ENCODE peak calls at places on chromosomes 11 and 22, in seven cellular contexts. One of them, this sample, is unnamed. For H3K4me1, the result is how much of the 10 kb centered on the place peaks cover.

GRCh38 chr22:38309614-38310517 is 7.4 kb downstream of the CSNK1E start:
- DNase-seq in H9: no peak
- DNase-seq in suprapubic skin: no peak
- DNase-seq in PC-3: no peak
- DNase-seq in cardiac muscle cell: no peak
- DNase-seq in heart right ventricle: no peak
- DNase-seq in Peyer's patch: no peak
- DNase-seq in this sample: no peak

GRCh38 chr11:28760676-28761390 is 652.6 kb downstream of the METTL15 start:
- DNase-seq in H9: no peak
- DNase-seq in suprapubic skin: no peak
- DNase-seq in PC-3: peak
- DNase-seq in cardiac muscle cell: no peak
- DNase-seq in heart right ventricle: no peak
- DNase-seq in Peyer's patch: no peak
- DNase-seq in this sample: no peak

GRCh38 chr11:130650456-130651068 is 202.1 kb downstream of the ADAMTS15 start:
- DNase-seq in H9: no peak
- DNase-seq in suprapubic skin: no peak
- DNase-seq in PC-3: no peak
- DNase-seq in cardiac muscle cell: no peak
- DNase-seq in heart right ventricle: no peak
- DNase-seq in Peyer's patch: no peak
- DNase-seq in this sample: no peak

GRCh38 chr11:99952816-99953215 is 734.3 kb upstream of the ARHGAP42 start:
- DNase-seq in H9: no peak
- DNase-seq in suprapubic skin: no peak
- DNase-seq in PC-3: peak
- DNase-seq in cardiac muscle cell: no peak
- DNase-seq in heart right ventricle: no peak
- DNase-seq in Peyer's patch: no peak
- DNase-seq in this sample: no peak

GRCh38 chr11:118156531-118157185 is 4.0 kb upstream of the SCN4B start:
- DNase-seq in H9: peak
- DNase-seq in suprapubic skin: no peak
- DNase-seq in PC-3: peak
- DNase-seq in cardiac muscle cell: no peak
- DNase-seq in heart right ventricle: no peak
- DNase-seq in Peyer's patch: no peak
- DNase-seq in this sample: no peak

GRCh38 chr11:131192628-131193027 is 177.8 kb upstream of the NTM start:
- DNase-seq in H9: no peak
- DNase-seq in suprapubic skin: no peak
- DNase-seq in PC-3: no peak
- DNase-seq in cardiac muscle cell: no peak
- DNase-seq in heart right ventricle: no peak
- DNase-seq in Peyer's patch: no peak
- DNase-seq in this sample: no peak

GRCh38 chr22:36860821-36861659 is at the start of gene NCF4:
- DNase-seq in H9: no peak
- DNase-seq in suprapubic skin: no peak
- DNase-seq in PC-3: no peak
- DNase-seq in cardiac muscle cell: no peak
- DNase-seq in heart right ventricle: peak
- DNase-seq in Peyer's patch: no peak
- DNase-seq in this sample: peak

GRCh38 chr22:23070418-23071162 is at the start of gene GNAZ:
- DNase-seq in H9: peak
- DNase-seq in suprapubic skin: peak
- DNase-seq in PC-3: no peak
- DNase-seq in cardiac muscle cell: peak
- DNase-seq in heart right ventricle: no peak
- DNase-seq in Peyer's patch: peak
- DNase-seq in this sample: no peak

GRCh38 chr11:72828081-72828567 is 13.9 kb downstream of the ATG16L2 start:
- DNase-seq in H9: no peak
- DNase-seq in suprapubic skin: peak
- DNase-seq in PC-3: peak
- DNase-seq in cardiac muscle cell: no peak
- DNase-seq in heart right ventricle: no peak
- DNase-seq in Peyer's patch: peak
- DNase-seq in this sample: no peak

GRCh38 chr11:19281041-19281440 is 40.3 kb upstream of the E2F8 start:
- DNase-seq in H9: no peak
- DNase-seq in suprapubic skin: no peak
- DNase-seq in PC-3: no peak
- DNase-seq in cardiac muscle cell: no peak
- DNase-seq in heart right ventricle: no peak
- DNase-seq in Peyer's patch: no peak
- DNase-seq in this sample: no peak

GRCh38 chr22:49616356-49617231 is 211.1 kb downstream of the BRD1 start:
- DNase-seq in H9: no peak
- DNase-seq in suprapubic skin: no peak
- DNase-seq in PC-3: no peak
- DNase-seq in cardiac muscle cell: no peak
- DNase-seq in heart right ventricle: no peak
- DNase-seq in Peyer's patch: peak
- DNase-seq in this sample: no peak

GRCh38 chr11:47347134-47347533 is 5.4 kb downstream of the MYBPC3 start:
- DNase-seq in H9: no peak
- DNase-seq in suprapubic skin: no peak
- DNase-seq in PC-3: no peak
- DNase-seq in cardiac muscle cell: no peak
- DNase-seq in heart right ventricle: no peak
- DNase-seq in Peyer's patch: no peak
- DNase-seq in this sample: no peak

GRCh38 chr11:79937935-79938334 is 497.1 kb upstream of the TENM4 start:
- DNase-seq in H9: no peak
- DNase-seq in suprapubic skin: no peak
- DNase-seq in PC-3: no peak
- DNase-seq in cardiac muscle cell: no peak
- DNase-seq in heart right ventricle: no peak
- DNase-seq in Peyer's patch: no peak
- DNase-seq in this sample: no peak

GRCh38 chr11:132595246-132595645 is 937.1 kb downstream of the OPCML start:
- DNase-seq in H9: no peak
- DNase-seq in suprapubic skin: no peak
- DNase-seq in PC-3: no peak
- DNase-seq in cardiac muscle cell: no peak
- DNase-seq in heart right ventricle: no peak
- DNase-seq in Peyer's patch: no peak
- DNase-seq in this sample: no peak

DNA sequence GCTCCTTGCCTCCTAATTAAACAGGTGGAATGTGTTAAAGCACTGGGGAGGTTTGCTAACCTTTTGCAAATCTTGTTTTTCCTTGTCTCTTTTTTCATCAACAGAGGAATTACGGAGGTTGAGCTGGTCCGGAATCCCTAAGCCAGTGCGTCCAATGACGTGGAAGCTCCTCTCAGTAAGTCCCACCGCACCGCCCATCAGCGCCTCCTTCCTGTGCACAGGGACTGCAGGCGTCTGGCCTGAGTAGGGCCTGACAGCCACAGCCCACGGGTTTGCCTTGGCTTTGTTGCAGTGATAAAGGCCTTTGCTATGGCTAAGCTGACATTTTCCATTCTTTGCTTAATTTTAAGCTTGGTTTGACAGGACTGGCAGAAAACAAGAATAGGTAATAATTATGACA is 116.1 kb downstream of the TBC1D22A start:
- DNase-seq in H9: no peak
- DNase-seq in suprapubic skin: no peak
- DNase-seq in PC-3: no peak
- DNase-seq in cardiac muscle cell: no peak
- DNase-seq in heart right ventricle: no peak
- DNase-seq in Peyer's patch: no peak
- DNase-seq in this sample: no peak
- TF ChIP-seq CTCF in H9: no peak
- TF ChIP-seq CTCF in suprapubic skin: no peak
- TF ChIP-seq CTCF in PC-3: no peak
- TF ChIP-seq CTCF in cardiac muscle cell: no peak
- TF ChIP-seq CTCF in heart right ventricle: no peak
- TF ChIP-seq CTCF in Peyer's patch: no peak
- TF ChIP-seq CTCF in this sample: no peak

DNA sequence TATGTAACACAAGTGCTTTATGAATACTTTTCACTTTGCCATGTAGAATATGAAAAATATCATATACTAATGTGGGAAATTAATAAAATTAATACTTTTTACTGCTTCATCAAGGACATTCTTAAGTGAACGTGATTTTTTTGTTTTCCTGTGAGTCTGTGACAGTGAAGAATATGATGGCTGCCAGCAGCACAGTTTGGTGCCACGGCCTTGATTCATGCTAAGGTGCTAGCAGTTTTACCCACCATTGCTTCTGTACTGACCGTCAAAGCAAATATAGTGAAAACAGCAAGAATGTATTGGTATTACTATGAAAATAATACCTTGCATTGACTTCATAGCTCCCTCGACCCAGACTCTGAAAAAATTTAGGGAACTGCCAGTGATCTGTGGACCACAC is 79.7 kb downstream of the APOL5 start:
- DNase-seq in H9: no peak
- DNase-seq in suprapubic skin: no peak
- DNase-seq in PC-3: no peak
- DNase-seq in cardiac muscle cell: no peak
- DNase-seq in heart right ventricle: no peak
- DNase-seq in Peyer's patch: no peak
- DNase-seq in this sample: no peak
- H3K4me1 ChIP-seq in H9: under half
- H3K4me1 ChIP-seq in suprapubic skin: under half
- H3K4me1 ChIP-seq in PC-3: under half
- H3K4me1 ChIP-seq in cardiac muscle cell: under half
- H3K4me1 ChIP-seq in heart right ventricle: under half
- H3K4me1 ChIP-seq in Peyer's patch: under half
- H3K4me1 ChIP-seq in this sample: under half

GRCh38 chr22:46766611-46767010 is 4.2 kb downstream of the TBC1D22A start:
- DNase-seq in H9: no peak
- DNase-seq in suprapubic skin: no peak
- DNase-seq in PC-3: no peak
- DNase-seq in cardiac muscle cell: no peak
- DNase-seq in heart right ventricle: no peak
- DNase-seq in Peyer's patch: no peak
- DNase-seq in this sample: no peak
- H3K27ac ChIP-seq in H9: no peak
- H3K27ac ChIP-seq in suprapubic skin: no peak
- H3K27ac ChIP-seq in PC-3: no peak
- H3K27ac ChIP-seq in cardiac muscle cell: no peak
- H3K27ac ChIP-seq in heart right ventricle: no peak
- H3K27ac ChIP-seq in Peyer's patch: no peak
- H3K27ac ChIP-seq in this sample: no peak

GRCh38 chr11:61163714-61164609 is 2.7 kb upstream of the VPS37C start:
- DNase-seq in H9: no peak
- DNase-seq in suprapubic skin: no peak
- DNase-seq in PC-3: no peak
- DNase-seq in cardiac muscle cell: no peak
- DNase-seq in heart right ventricle: no peak
- DNase-seq in Peyer's patch: no peak
- DNase-seq in this sample: no peak

GRCh38 chr11:61158691-61159381 is 2.4 kb downstream of the VPS37C start:
- DNase-seq in H9: no peak
- DNase-seq in suprapubic skin: no peak
- DNase-seq in PC-3: peak
- DNase-seq in cardiac muscle cell: no peak
- DNase-seq in heart right ventricle: no peak
- DNase-seq in Peyer's patch: no peak
- DNase-seq in this sample: no peak

GRCh38 chr11:61162092-61162935 is 1.1 kb upstream of the VPS37C start:
- DNase-seq in H9: no peak
- DNase-seq in suprapubic skin: no peak
- DNase-seq in PC-3: peak
- DNase-seq in cardiac muscle cell: peak
- DNase-seq in heart right ventricle: no peak
- DNase-seq in Peyer's patch: no peak
- DNase-seq in this sample: no peak

GRCh38 chr11:61160487-61161189 is 588 bp downstream of the VPS37C start:
- DNase-seq in H9: no peak
- DNase-seq in suprapubic skin: no peak
- DNase-seq in PC-3: peak
- DNase-seq in cardiac muscle cell: no peak
- DNase-seq in heart right ventricle: no peak
- DNase-seq in Peyer's patch: no peak
- DNase-seq in this sample: no peak

GRCh38 chr11:61161190-61162091 is at the start of gene VPS37C:
- DNase-seq in H9: peak
- DNase-seq in suprapubic skin: peak
- DNase-seq in PC-3: peak
- DNase-seq in cardiac muscle cell: peak
- DNase-seq in heart right ventricle: peak
- DNase-seq in Peyer's patch: peak
- DNase-seq in this sample: peak
- TF ChIP-seq CTCF in H9: peak
- TF ChIP-seq CTCF in suprapubic skin: peak
- TF ChIP-seq CTCF in PC-3: no peak
- TF ChIP-seq CTCF in cardiac muscle cell: no peak
- TF ChIP-seq CTCF in heart right ventricle: peak
- TF ChIP-seq CTCF in Peyer's patch: peak
- TF ChIP-seq CTCF in this sample: peak

GRCh38 chr11:1502168-1502955 is 15.8 kb upstream of the MOB2 start:
- DNase-seq in H9: no peak
- DNase-seq in suprapubic skin: no peak
- DNase-seq in PC-3: no peak
- DNase-seq in cardiac muscle cell: no peak
- DNase-seq in heart right ventricle: no peak
- DNase-seq in Peyer's patch: no peak
- DNase-seq in this sample: no peak

GRCh38 chr11:1499899-1500298 is 13.3 kb upstream of the MOB2 start:
- DNase-seq in H9: no peak
- DNase-seq in suprapubic skin: no peak
- DNase-seq in PC-3: no peak
- DNase-seq in cardiac muscle cell: no peak
- DNase-seq in heart right ventricle: no peak
- DNase-seq in Peyer's patch: peak
- DNase-seq in this sample: no peak

GRCh38 chr11:1499261-1499890 is 12.8 kb upstream of the MOB2 start:
- DNase-seq in H9: no peak
- DNase-seq in suprapubic skin: no peak
- DNase-seq in PC-3: no peak
- DNase-seq in cardiac muscle cell: no peak
- DNase-seq in heart right ventricle: no peak
- DNase-seq in Peyer's patch: no peak
- DNase-seq in this sample: no peak

GRCh38 chr11:1501421-1502167 is 15.0 kb upstream of the MOB2 start:
- DNase-seq in H9: no peak
- DNase-seq in suprapubic skin: no peak
- DNase-seq in PC-3: no peak
- DNase-seq in cardiac muscle cell: no peak
- DNase-seq in heart right ventricle: peak
- DNase-seq in Peyer's patch: no peak
- DNase-seq in this sample: no peak

GRCh38 chr11:1500466-1501420 is 14.2 kb upstream of the MOB2 start:
- DNase-seq in H9: no peak
- DNase-seq in suprapubic skin: no peak
- DNase-seq in PC-3: no peak
- DNase-seq in cardiac muscle cell: no peak
- DNase-seq in heart right ventricle: no peak
- DNase-seq in Peyer's patch: peak
- DNase-seq in this sample: no peak
- H3K4me1 ChIP-seq in H9: under half
- H3K4me1 ChIP-seq in suprapubic skin: half or more
- H3K4me1 ChIP-seq in PC-3: under half
- H3K4me1 ChIP-seq in cardiac muscle cell: under half
- H3K4me1 ChIP-seq in heart right ventricle: under half
- H3K4me1 ChIP-seq in Peyer's patch: under half
- H3K4me1 ChIP-seq in this sample: under half

This sample was measured in thoracic aorta.